ENCODE peak calls at places on chromosomes 11 and 22, in seven cellular contexts. O is A549, P is K562, V is HCT116, K is HepG2, I is GM12878, C is H1. H is an unnamed sample.

GRCh38 chr11:8286886-8287285 is 23.2 kb upstream of the LMO1 start:
- DNase-seq in O (no peak), P (no peak), V (no peak), K (no peak), I (no peak), C (no peak), H (no peak)

GRCh38 chr11:124732230-124732629 is 7.5 kb upstream of the NRGN start:
- DNase-seq in O (no peak), P (no peak), V (no peak), K (no peak), I (no peak), C (no peak), H (no peak)

GRCh38 chr11:1746516-1746931 is 3.9 kb downstream of the IFITM10 start:
- DNase-seq in O (no peak), P (no peak), V (no peak), K (no peak), I (no peak), C (no peak), H (no peak)

GRCh38 chr11:128905345-128906184 is 14.4 kb downstream of the KCNJ5 start:
- DNase-seq in O (peak; percentile 80), P (peak; percentile 60), V (peak; percentile 46), K (no peak), I (no peak), C (no peak), H (peak; percentile 26)

GRCh38 chr22:42646569-42647525 is 2.3 kb downstream of the CYB5R3 start:
- DNase-seq in O (no peak), P (peak; percentile 68), V (no peak), K (no peak), I (no peak), C (no peak), H (no peak)

GRCh38 chr22:38416621-38417251 is 38.3 kb downstream of the KCNJ4 start:
- DNase-seq in O (no peak), P (no peak), V (no peak), K (no peak), I (no peak), C (no peak), H (no peak)

GRCh38 chr11:100692290-100692689 is 5.2 kb downstream of the ARHGAP42 start:
- DNase-seq in O (no peak), P (no peak), V (no peak), K (no peak), I (no peak), C (no peak), H (no peak)

GRCh38 chr11:77151804-77152513 is 23.9 kb downstream of the MYO7A start:
- DNase-seq in O (no peak), P (no peak), V (no peak), K (no peak), I (peak; percentile 5), C (no peak), H (peak; percentile 32)

GRCh38 chr11:111531687-111532364 is 8.7 kb upstream of the LAYN start:
- DNase-seq in O (peak; percentile 80), P (no peak), V (peak; percentile 3), K (no peak), I (peak; percentile 8), C (no peak), H (peak; percentile 95)

GRCh38 chr11:69464621-69464960 is 16.9 kb upstream of the LINC01488 start:
- DNase-seq in O (no peak), P (no peak), V (no peak), K (no peak), I (no peak), C (no peak), H (no peak)

GRCh38 chr11:115530752-115531151 is 26.5 kb upstream of the CADM1 start:
- DNase-seq in O (peak; percentile 1), P (no peak), V (no peak), K (no peak), I (no peak), C (no peak), H (no peak)

GRCh38 chr11:46300270-46300669 is 22.8 kb downstream of the CREB3L1 start:
- DNase-seq in O (no peak), P (no peak), V (no peak), K (no peak), I (no peak), C (no peak), H (no peak)

GRCh38 chr22:39224550-39224949 is 20.2 kb downstream of the PDGFB start:
- DNase-seq in O (no peak), P (no peak), V (no peak), K (no peak), I (no peak), C (no peak), H (no peak)

GRCh38 chr11:9219572-9219971 is 45.6 kb downstream of the DENND5A start:
- DNase-seq in O (no peak), P (no peak), V (no peak), K (no peak), I (no peak), C (no peak), H (peak; percentile 80)

GRCh38 chr22:21624120-21624879 is 5.5 kb downstream of the YDJC start:
- DNase-seq in O (no peak), P (peak; percentile 91), V (no peak), K (no peak), I (no peak), C (no peak), H (peak; percentile 23)

GRCh38 chr11:340539-341512 is 20.2 kb upstream of the IFITM3 start:
- DNase-seq in O (no peak), P (no peak), V (no peak), K (no peak), I (no peak), C (no peak), H (no peak)

GRCh38 chr11:113668255-113668654 is 37.9 kb downstream of the TMPRSS5 start:
- DNase-seq in O (no peak), P (no peak), V (no peak), K (no peak), I (no peak), C (no peak), H (no peak)

GRCh38 chr22:36245805-36246356 is 6.6 kb upstream of the APOL2 start:
- DNase-seq in O (no peak), P (no peak), V (no peak), K (no peak), I (no peak), C (no peak), H (no peak)

GRCh38 chr11:70282012-70282411 is 11.5 kb downstream of the PPFIA1 start:
- DNase-seq in O (no peak), P (no peak), V (no peak), K (no peak), I (no peak), C (no peak), H (no peak)

GRCh38 chr22:26835929-26836528 is 178.6 kb downstream of the MIAT start:
- DNase-seq in O (peak; percentile 44), P (peak; percentile 65), V (peak; percentile 33), K (peak; percentile 26), I (no peak), C (peak; percentile 78), H (peak; percentile 23)

GRCh38 chr22:24160546-24160945 is 20.7 kb upstream of the SUSD2 start:
- DNase-seq in O (no peak), P (no peak), V (no peak), K (no peak), I (no peak), C (no peak), H (no peak)

GRCh38 chr22:24159650-24160049 is 21.6 kb upstream of the SUSD2 start:
- DNase-seq in O (no peak), P (no peak), V (no peak), K (no peak), I (no peak), C (no peak), H (no peak)

GRCh38 chr22:24161485-24161884 is 19.8 kb upstream of the SUSD2 start:
- DNase-seq in O (no peak), P (no peak), V (no peak), K (no peak), I (no peak), C (no peak), H (no peak)

GRCh38 chr22:24162377-24162927 is 18.8 kb upstream of the SUSD2 start:
- DNase-seq in O (no peak), P (no peak), V (no peak), K (no peak), I (no peak), C (no peak), H (no peak)

DNA sequence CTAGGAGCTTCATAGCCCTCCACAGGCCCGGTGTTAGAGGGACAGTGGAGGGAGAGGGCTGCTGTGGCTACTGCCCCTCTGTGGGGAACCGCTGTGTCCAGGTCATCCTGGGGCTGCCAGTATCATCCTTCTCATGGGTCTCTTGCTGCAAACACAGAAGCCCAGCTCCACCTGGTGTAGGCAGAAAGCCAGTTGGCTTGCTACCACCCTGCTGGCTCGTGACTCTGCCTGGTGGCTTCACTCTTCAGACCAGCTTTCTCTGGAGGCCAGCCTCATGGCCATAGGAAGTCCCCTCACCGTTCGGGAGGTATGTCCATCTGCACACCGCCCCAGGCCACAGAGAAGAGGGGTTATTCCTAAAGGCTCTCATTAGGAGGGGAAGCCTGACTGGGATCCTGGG is 19.4 kb upstream of the SUSD2 start:
- DNase-seq in O (no peak), P (no peak), V (no peak), K (no peak), I (no peak), C (no peak), H (no peak)
- TF ChIP-seq CEBPB in O (no peak), P (no peak), V (no peak), K (no peak), I (no peak), C (no peak), H (no peak)

GRCh38 chr11:82792822-82793569 is 59.3 kb upstream of the FAM181B start:
- DNase-seq in O (no peak), P (peak; percentile 54), V (no peak), K (no peak), I (no peak), C (no peak), H (no peak)
- H3K27ac ChIP-seq in O (no peak overlapping the region), P (peak overlapping the region; percentile 35), V (no peak overlapping the region), K (no peak overlapping the region), I (no peak overlapping the region), C (no peak overlapping the region), H (no peak overlapping the region)

DNA sequence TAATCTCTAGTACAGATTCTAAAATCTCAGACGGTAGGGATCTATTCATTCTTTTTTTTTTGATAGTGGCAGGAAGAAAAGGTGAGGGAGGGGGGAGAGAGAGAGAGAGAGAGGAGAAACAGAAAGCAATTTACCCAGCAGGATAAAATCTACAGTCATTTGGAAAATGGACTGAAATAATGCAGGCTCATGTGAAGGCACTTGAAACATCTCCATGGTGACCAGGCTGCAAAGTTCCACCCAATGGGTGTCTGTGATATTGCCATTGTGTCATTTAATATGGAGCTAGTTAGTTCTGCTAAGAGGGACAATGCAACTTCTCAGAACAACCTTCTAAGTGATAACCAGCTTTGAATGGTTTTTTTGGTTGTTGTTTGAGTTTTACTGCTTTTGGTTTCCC is 165.2 kb upstream of the RAG2 start:
- DNase-seq in O (no peak), P (no peak), V (no peak), K (no peak), I (no peak), C (no peak), H (no peak)
- TF ChIP-seq CEBPB in O (no peak), P (no peak), V (no peak), K (no peak), I (no peak), C (no peak), H (no peak)

DNA sequence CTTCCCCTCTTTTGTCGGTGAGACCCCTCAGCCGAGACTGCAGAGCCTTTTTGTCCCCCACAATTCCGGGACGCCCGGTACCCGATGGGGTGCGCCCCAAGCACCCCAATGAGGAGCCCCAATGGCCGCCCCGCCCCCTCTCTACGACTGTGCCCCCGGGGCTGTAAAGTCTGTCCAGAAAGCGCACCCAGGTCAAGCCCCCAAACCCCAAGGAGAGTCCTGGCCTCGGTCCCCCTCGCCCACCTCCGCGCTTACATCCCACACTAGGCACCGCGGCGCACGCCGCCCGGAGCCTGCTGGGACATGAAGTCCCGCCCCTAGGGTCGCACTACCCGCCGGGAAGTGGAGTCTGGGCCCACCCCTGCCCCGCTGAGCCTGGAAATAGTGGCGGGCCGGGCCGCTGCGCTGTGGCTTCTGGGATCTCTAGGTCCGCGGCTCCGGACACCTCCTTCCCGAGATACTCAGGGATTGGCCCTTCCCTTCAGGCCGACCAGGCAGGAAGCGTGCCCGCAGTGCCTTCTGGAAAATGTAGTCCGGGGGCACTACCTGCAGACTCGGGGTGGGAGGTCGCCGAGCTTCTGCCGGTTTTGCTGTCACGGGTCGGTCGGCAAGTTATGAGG is at the start of gene MEN1:
- DNase-seq in O (peak; percentile 98), P (peak; percentile 90), V (peak; percentile 90), K (peak; percentile 95), I (peak; percentile 55), C (peak; percentile 85), H (peak; percentile 93)
- H3K27ac ChIP-seq in O (peak within 1 kb of the TSS; percentile 93), P (peak within 1 kb of the TSS; percentile 43), V (peak within 1 kb of the TSS; percentile 65), K (peak within 1 kb of the TSS; percentile 58), I (peak within 1 kb of the TSS; percentile 50), C (no peak within 1 kb of the TSS), H (peak within 1 kb of the TSS; percentile 39)